ENCODE peak calls at places on chromosomes 7 and 10, in eight cellular contexts. S is T-cell; N is endodermal cell; V is stimulated activated CD8-positive, alpha-beta memory T cell treated with anti-CD3 and anti-CD28 coated beads, Interleukin-4, amount 100 ng/mL, for 4 hours; D is activated CD4-positive, alpha-beta T cell treated with anti-CD3 and anti-CD28 coated beads, Interleukin-2, amount 50 U/mL, for 1 hour; X is GM06990; W is stromal cell of bone marrow; Z is T follicular helper cell. A is an unnamed sample.

GRCh38 chr7:89002942-89003618 is 207.5 kb upstream of the TEX47 start:
- DNase-seq in S (no peak), N (no peak), V (no peak), D (no peak), X (no peak), W (no peak), Z (no peak), A (no peak)

GRCh38 chr7:131330299-131330698 is 2.6 kb downstream of the MKLN1 start:
- DNase-seq in S (no peak), N (no peak), V (no peak), D (no peak), X (no peak), W (no peak), Z (no peak), A (no peak)

GRCh38 chr7:79227035-79227434 is 226.4 kb downstream of the MAGI2 start:
- DNase-seq in S (no peak), N (no peak), V (no peak), D (no peak), X (no peak), W (no peak), Z (no peak), A (no peak)

GRCh38 chr7:22005151-22005550 is 59.5 kb upstream of the CDCA7L start:
- DNase-seq in S (no peak), N (no peak), V (no peak), D (no peak), X (no peak), W (no peak), Z (no peak), A (no peak)

GRCh38 chr7:43077732-43078391 is 34.6 kb upstream of the HECW1 start:
- DNase-seq in S (no peak), N (peak), V (no peak), D (no peak), X (no peak), W (no peak), Z (no peak), A (no peak)

GRCh38 chr7:149823191-149823630 is 15.0 kb upstream of the ZNF862 start:
- DNase-seq in S (no peak), N (no peak), V (no peak), D (no peak), X (no peak), W (no peak), Z (no peak), A (no peak)

GRCh38 chr7:85471312-85471711 is 284.5 kb upstream of the SEMA3D start:
- DNase-seq in S (no peak), N (no peak), V (no peak), D (no peak), X (no peak), W (no peak), Z (no peak), A (no peak)

GRCh38 chr7:134315679-134316538 is 821 bp downstream of the SLC35B4 start:
- DNase-seq in S (no peak), N (no peak), V (peak), D (peak), X (no peak), W (no peak), Z (no peak), A (no peak)

GRCh38 chr7:92698237-92698841 is 108.1 kb upstream of the FAM133B start:
- DNase-seq in S (no peak), N (no peak), V (no peak), D (no peak), X (no peak), W (peak), Z (no peak), A (peak)

GRCh38 chr7:45145881-45146280 is 11.7 kb upstream of the RAMP3 start:
- DNase-seq in S (no peak), N (peak), V (no peak), D (no peak), X (no peak), W (no peak), Z (no peak), A (no peak)

GRCh38 chr10:44300666-44301649 is 83.9 kb downstream of the CXCL12 start:
- DNase-seq in S (no peak), N (no peak), V (no peak), D (no peak), X (peak), W (peak), Z (no peak), A (peak)

GRCh38 chr7:22555476-22555875 is 55.5 kb upstream of the STEAP1B start:
- DNase-seq in S (no peak), N (no peak), V (no peak), D (no peak), X (no peak), W (no peak), Z (no peak), A (no peak)

GRCh38 chr10:97028126-97028831 is 157.5 kb downstream of the SLIT1 start:
- DNase-seq in S (no peak), N (no peak), V (no peak), D (no peak), X (no peak), W (no peak), Z (no peak), A (no peak)

GRCh38 chr10:68156373-68157185 is 47.3 kb downstream of the MYPN start:
- DNase-seq in S (peak), N (peak), V (peak), D (peak), X (no peak), W (peak), Z (peak), A (peak)

GRCh38 chr7:1531263-1531978 is 919 bp downstream of the MAFK start:
- DNase-seq in S (peak), N (no peak), V (no peak), D (peak), X (peak), W (no peak), Z (peak), A (no peak)

GRCh38 chr10:78664929-78665525 is 403.7 kb upstream of the ZMIZ1 start:
- DNase-seq in S (no peak), N (peak), V (no peak), D (no peak), X (no peak), W (no peak), Z (no peak), A (peak)

GRCh38 chr10:103739039-103739764 is 116.2 kb downstream of the SH3PXD2A start:
- DNase-seq in S (no peak), N (peak), V (no peak), D (no peak), X (no peak), W (peak), Z (no peak), A (peak)

GRCh38 chr7:103752995-103753394 is 236.5 kb downstream of the RELN start:
- DNase-seq in S (no peak), N (no peak), V (no peak), D (no peak), X (no peak), W (no peak), Z (no peak), A (no peak)

GRCh38 chr10:79139124-79139835 is 70.5 kb downstream of the ZMIZ1 start:
- DNase-seq in S (no peak), N (no peak), V (no peak), D (no peak), X (no peak), W (peak), Z (no peak), A (peak)

GRCh38 chr7:23474098-23474828 is 4.0 kb upstream of the IGF2BP3 start:
- DNase-seq in S (no peak), N (peak), V (no peak), D (peak), X (peak), W (peak), Z (no peak), A (peak)

GRCh38 chr10:117160567-117160966 is 22.5 kb upstream of the VAX1 start:
- DNase-seq in S (no peak), N (peak), V (no peak), D (no peak), X (no peak), W (no peak), Z (no peak), A (no peak)

GRCh38 chr10:69756279-69756678 is 45.4 kb upstream of the COL13A1 start:
- DNase-seq in S (no peak), N (no peak), V (no peak), D (no peak), X (no peak), W (no peak), Z (no peak), A (no peak)